ENCODE peak calls at places on chromosome 12, in eight cellular contexts. F, P, W, M, G, Z, T and S are unnamed samples.

GRCh38 chr12:122893208-122894151 is 2.4 kb downstream of the VPS37B start:
- DNase-seq in F (no peak), P (no peak), W (no peak), M (no peak), G (no peak), Z (no peak), T (no peak), S (no peak)

GRCh38 chr12:109864916-109865315 is 15.4 kb downstream of the GLTP start:
- DNase-seq in F (no peak), P (no peak), W (no peak), M (no peak), G (no peak), Z (peak), T (no peak), S (no peak)

GRCh38 chr12:39490500-39491276 is 47.8 kb upstream of the KIF21A start:
- DNase-seq in F (peak), P (peak), W (no peak), M (no peak), G (no peak), Z (no peak), T (no peak), S (no peak)

GRCh38 chr12:48875944-48876520 is 10.4 kb upstream of the RND1 start:
- DNase-seq in F (no peak), P (no peak), W (no peak), M (no peak), G (no peak), Z (no peak), T (no peak), S (no peak)

GRCh38 chr12:116142936-116143882 is 134.3 kb downstream of the MED13L start:
- DNase-seq in F (peak), P (peak), W (no peak), M (no peak), G (no peak), Z (no peak), T (no peak), S (no peak)

GRCh38 chr12:62192486-62193250 is 67.5 kb upstream of the USP15 start:
- DNase-seq in F (peak), P (peak), W (no peak), M (peak), G (peak), Z (peak), T (peak), S (peak)

GRCh38 chr12:126752021-126752420 is 1514.9 kb upstream of the TMEM132C start:
- DNase-seq in F (no peak), P (no peak), W (no peak), M (no peak), G (no peak), Z (no peak), T (no peak), S (no peak)

GRCh38 chr12:100545092-100545491 is 28.4 kb upstream of the GAS2L3 start:
- DNase-seq in F (no peak), P (peak), W (no peak), M (no peak), G (no peak), Z (no peak), T (no peak), S (no peak)

GRCh38 chr12:87157791-87158190 is 871.4 kb downstream of the C12orf50 start:
- DNase-seq in F (peak), P (peak), W (no peak), M (no peak), G (no peak), Z (peak), T (no peak), S (peak)

GRCh38 chr12:26651566-26652188 is 181.3 kb downstream of the ITPR2 start:
- DNase-seq in F (peak), P (peak), W (peak), M (no peak), G (peak), Z (peak), T (peak), S (no peak)

GRCh38 chr12:104695453-104696148 is 238.9 kb downstream of the CHST11 start:
- DNase-seq in F (peak), P (peak), W (peak), M (peak), G (no peak), Z (no peak), T (peak), S (no peak)

GRCh38 chr12:64890873-64891468 is 66.5 kb downstream of the TBC1D30 start:
- DNase-seq in F (peak), P (peak), W (no peak), M (no peak), G (no peak), Z (peak), T (peak), S (no peak)

GRCh38 chr12:67239061-67239460 is 30.1 kb upstream of the CAND1 start:
- DNase-seq in F (no peak), P (no peak), W (no peak), M (no peak), G (no peak), Z (no peak), T (no peak), S (no peak)

GRCh38 chr12:108270841-108271126 is 68.3 kb downstream of the CMKLR1 start:
- DNase-seq in F (no peak), P (no peak), W (no peak), M (no peak), G (no peak), Z (no peak), T (no peak), S (no peak)

GRCh38 chr12:101414533-101415119 is 7.1 kb upstream of the ARL1 start:
- DNase-seq in F (peak), P (peak), W (no peak), M (no peak), G (no peak), Z (peak), T (peak), S (no peak)

GRCh38 chr12:111598637-111599458 is at the start of gene ATXN2:
- DNase-seq in F (peak), P (peak), W (peak), M (peak), G (no peak), Z (no peak), T (no peak), S (peak)

GRCh38 chr12:89539425-89540117 is 13.7 kb upstream of the POC1B start:
- DNase-seq in F (no peak), P (no peak), W (no peak), M (no peak), G (no peak), Z (no peak), T (no peak), S (no peak)

GRCh38 chr12:61993734-61994345 is 266.4 kb upstream of the USP15 start:
- DNase-seq in F (peak), P (peak), W (no peak), M (no peak), G (no peak), Z (peak), T (no peak), S (no peak)

GRCh38 chr12:6697584-6698351 is 2.8 kb downstream of the PIANP start:
- DNase-seq in F (peak), P (peak), W (no peak), M (no peak), G (no peak), Z (peak), T (no peak), S (peak)

GRCh38 chr12:87266305-87266704 is 762.9 kb downstream of the C12orf50 start:
- DNase-seq in F (no peak), P (peak), W (no peak), M (no peak), G (no peak), Z (peak), T (no peak), S (no peak)

GRCh38 chr12:104049278-104050257 is at the start of gene GLT8D2:
- DNase-seq in F (peak), P (peak), W (no peak), M (no peak), G (no peak), Z (peak), T (no peak), S (no peak)

GRCh38 chr12:52145228-52145940 is 46.4 kb downstream of the KRT80 start:
- DNase-seq in F (no peak), P (no peak), W (no peak), M (no peak), G (no peak), Z (no peak), T (no peak), S (peak)

GRCh38 chr12:23503544-23503943 is 445.9 kb downstream of the SOX5 start:
- DNase-seq in F (no peak), P (no peak), W (no peak), M (no peak), G (no peak), Z (peak), T (no peak), S (no peak)

GRCh38 chr12:113259499-113259953 is 38.3 kb downstream of the TPCN1 start:
- DNase-seq in F (peak), P (no peak), W (peak), M (no peak), G (peak), Z (peak), T (no peak), S (no peak)

GRCh38 chr12:101117842-101118241 is 92.2 kb downstream of the SLC5A8 start:
- DNase-seq in F (peak), P (peak), W (no peak), M (no peak), G (no peak), Z (peak), T (no peak), S (no peak)

GRCh38 chr12:63826002-63826585 is 18.4 kb upstream of the SRGAP1 start:
- DNase-seq in F (peak), P (peak), W (no peak), M (no peak), G (no peak), Z (peak), T (no peak), S (no peak)

GRCh38 chr12:20631711-20632110 is 63.4 kb upstream of the SLCO1C1 start:
- DNase-seq in F (peak), P (peak), W (no peak), M (no peak), G (no peak), Z (no peak), T (no peak), S (no peak)

GRCh38 chr12:114399664-114400211 is 6.2 kb downstream of the TBX5 start:
- DNase-seq in F (peak), P (peak), W (no peak), M (no peak), G (no peak), Z (peak), T (no peak), S (no peak)

GRCh38 chr12:24071842-24072241 is 122.4 kb upstream of the SOX5 start:
- DNase-seq in F (no peak), P (no peak), W (no peak), M (no peak), G (no peak), Z (no peak), T (no peak), S (no peak)

GRCh38 chr12:27474344-27474743 is 27.8 kb downstream of the SMCO2 start:
- DNase-seq in F (peak), P (peak), W (no peak), M (no peak), G (no peak), Z (no peak), T (no peak), S (no peak)

GRCh38 chr12:42409471-42409870 is 83.5 kb downstream of the PPHLN1 start:
- DNase-seq in F (no peak), P (no peak), W (no peak), M (no peak), G (no peak), Z (no peak), T (no peak), S (no peak)

GRCh38 chr12:125050446-125050845 is 14.8 kb upstream of the AACS start:
- DNase-seq in F (no peak), P (no peak), W (no peak), M (no peak), G (no peak), Z (no peak), T (no peak), S (peak)

GRCh38 chr12:14619731-14620501 is 52.2 kb upstream of the PLBD1 start:
- DNase-seq in F (no peak), P (no peak), W (no peak), M (no peak), G (no peak), Z (peak), T (no peak), S (no peak)

GRCh38 chr12:65125247-65125646 is 4.1 kb upstream of the WIF1 start:
- DNase-seq in F (no peak), P (no peak), W (no peak), M (no peak), G (no peak), Z (no peak), T (no peak), S (no peak)

GRCh38 chr12:124344526-124344925 is 49.6 kb downstream of the RFLNA start:
- DNase-seq in F (no peak), P (no peak), W (no peak), M (no peak), G (no peak), Z (no peak), T (no peak), S (no peak)

GRCh38 chr12:80321653-80322052 is 122.4 kb upstream of the PTPRQ start:
- DNase-seq in F (peak), P (peak), W (no peak), M (no peak), G (no peak), Z (peak), T (no peak), S (no peak)